ENCODE peak calls at places on chromosomes 11 and 22, in four cellular contexts. G is non-pigmented ciliary epithelial cell; Y is activated T-cell treated with anti-CD3 and anti-CD28 coated beads, Interleukin-2, amount 50 U/mL, for 72 hours; N is iPS-NIHi11. W is an unnamed sample.

GRCh38 chr11:66973956-66974585 is 1.0 kb upstream of the C11orf86 start:
- DNase-seq in G (no peak), Y (no peak), N (no peak), W (no peak)

GRCh38 chr11:17734418-17734911 is at the start of gene KCNC1:
- DNase-seq in G (no peak), Y (no peak), N (peak), W (peak)

GRCh38 chr22:32466496-32466895 is 2.2 kb upstream of the BPIFC start:
- DNase-seq in G (no peak), Y (no peak), N (no peak), W (no peak)

GRCh38 chr11:117546431-117547160 is 218.9 kb downstream of the CEP164 start:
- DNase-seq in G (no peak), Y (no peak), N (no peak), W (no peak)

GRCh38 chr11:64094463-64095223 is 58.9 kb downstream of the FLRT1 start:
- DNase-seq in G (peak), Y (no peak), N (peak), W (no peak)

GRCh38 chr22:32265882-32266767 is 11.0 kb upstream of the SLC5A4 start:
- DNase-seq in G (peak), Y (peak), N (peak), W (peak)

GRCh38 chr11:67700141-67700540 is 25.7 kb upstream of the ALDH3B2 start:
- DNase-seq in G (no peak), Y (no peak), N (no peak), W (no peak)

GRCh38 chr11:45805305-45806071 is 539 bp downstream of the SLC35C1 start:
- DNase-seq in G (no peak), Y (no peak), N (no peak), W (peak)

GRCh38 chr11:96001037-96001436 is 77.1 kb upstream of the MTMR2 start:
- DNase-seq in G (no peak), Y (no peak), N (no peak), W (no peak)

GRCh38 chr11:20790622-20791021 is 121.2 kb downstream of the NELL1 start:
- DNase-seq in G (no peak), Y (no peak), N (peak), W (no peak)

GRCh38 chr11:73311394-73311869 is 3.4 kb downstream of the ARHGEF17 start:
- DNase-seq in G (no peak), Y (no peak), N (no peak), W (no peak)

GRCh38 chr11:77346906-77347603 is 45.6 kb upstream of the GDPD4 start:
- DNase-seq in G (peak), Y (no peak), N (no peak), W (no peak)

GRCh38 chr11:130478881-130479280 is 30.4 kb downstream of the ADAMTS15 start:
- DNase-seq in G (no peak), Y (no peak), N (no peak), W (peak)

GRCh38 chr22:47623056-47623739 is 860.7 kb downstream of the TBC1D22A start:
- DNase-seq in G (no peak), Y (no peak), N (no peak), W (peak)

GRCh38 chr11:93846411-93846810 is 4.0 kb downstream of the VSTM5 start:
- DNase-seq in G (peak), Y (no peak), N (no peak), W (no peak)

GRCh38 chr11:20000393-20001134 is 159.7 kb downstream of the DBX1 start:
- DNase-seq in G (no peak), Y (no peak), N (peak), W (peak)

GRCh38 chr11:91163619-91164451 is 941.0 kb upstream of the CHORDC1 start:
- DNase-seq in G (peak), Y (no peak), N (peak), W (no peak)

GRCh38 chr22:27554106-27554814 is 247.3 kb downstream of the MN1 start:
- DNase-seq in G (no peak), Y (no peak), N (no peak), W (no peak)

GRCh38 chr11:59187587-59187986 is 15.7 kb downstream of the DTX4 start:
- DNase-seq in G (no peak), Y (no peak), N (no peak), W (peak)

GRCh38 chr11:77471520-77472234 is 2.2 kb downstream of the PAK1 start:
- DNase-seq in G (no peak), Y (peak), N (no peak), W (no peak)

GRCh38 chr11:3120071-3120792 is 44.9 kb downstream of the OSBPL5 start:
- DNase-seq in G (no peak), Y (no peak), N (no peak), W (no peak)

GRCh38 chr22:39309881-39310714 is 9.3 kb downstream of the RPL3 start:
- DNase-seq in G (no peak), Y (peak), N (no peak), W (no peak)

GRCh38 chr11:116473236-116473769 is 299.5 kb downstream of the BUD13 start:
- DNase-seq in G (no peak), Y (no peak), N (no peak), W (no peak)

GRCh38 chr11:62540804-62541671 is 5.6 kb downstream of the AHNAK start:
- DNase-seq in G (no peak), Y (peak), N (no peak), W (no peak)

GRCh38 chr11:11280826-11281225 is 72.2 kb downstream of the CSNK2A3 start:
- DNase-seq in G (no peak), Y (no peak), N (no peak), W (no peak)

GRCh38 chr11:66529069-66529468 is 16.8 kb downstream of the ZDHHC24 start:
- DNase-seq in G (no peak), Y (no peak), N (peak), W (no peak)

GRCh38 chr11:17811416-17811815 is 76.8 kb downstream of the KCNC1 start:
- DNase-seq in G (no peak), Y (no peak), N (no peak), W (peak)

GRCh38 chr22:25064894-25065560 is 112.5 kb downstream of the KIAA1671 start:
- DNase-seq in G (no peak), Y (no peak), N (no peak), W (no peak)

GRCh38 chr11:69380451-69380901 is 86.5 kb downstream of the MYEOV start:
- DNase-seq in G (no peak), Y (no peak), N (no peak), W (no peak)

GRCh38 chr22:26845016-26845728 is 187.8 kb downstream of the MIAT start:
- DNase-seq in G (no peak), Y (no peak), N (no peak), W (no peak)

GRCh38 chr22:50084085-50084484 is 1.1 kb downstream of the MLC1 start:
- DNase-seq in G (no peak), Y (no peak), N (no peak), W (no peak)

GRCh38 chr11:76781861-76782500 is 1.2 kb upstream of the TSKU start:
- DNase-seq in G (no peak), Y (no peak), N (no peak), W (no peak)

GRCh38 chr22:36445158-36445668 is 36.2 kb downstream of the TXN2 start:
- DNase-seq in G (peak), Y (no peak), N (no peak), W (no peak)

GRCh38 chr22:47420211-47420610 is 657.8 kb downstream of the TBC1D22A start:
- DNase-seq in G (no peak), Y (no peak), N (no peak), W (no peak)

W was measured in ecto neural progenitor cell.